ENCODE peak calls at places on chromosomes 12 and 14, in seven cellular contexts. I is mesenchymal stem cell, L is H1, J is IMR-90, R is H9, N is neuronal stem cell, C is mesendoderm. V is an unnamed sample.
A peak's percentile ranks its signal among the peaks of the same experiment; 100 is the strongest.

GRCh38 chr12:21985155-21985554 is 43.9 kb upstream of the ABCC9 start:
- DNase-seq in J (peak; percentile 79), L (no peak), R (no peak), I (no peak), C (no peak), N (no peak), V (peak; percentile 14)

GRCh38 chr14:91829511-91829910 is 37.8 kb downstream of the TC2N start:
- DNase-seq in J (no peak), I (no peak), C (no peak), L (no peak), N (no peak), R (no peak), V (no peak)

GRCh38 chr14:52069617-52070431 is 965 bp upstream of the NID2 start:
- DNase-seq in C (peak; percentile 55), J (peak; percentile 83), I (peak; percentile 84), N (peak; percentile 56), L (no peak), R (peak; percentile 66), V (no peak)

GRCh38 chr12:124094188-124094587 is 121.2 kb downstream of the ZNF664 start:
- DNase-seq in N (no peak), L (no peak), C (no peak), I (no peak), J (no peak), R (no peak), V (no peak)

GRCh38 chr12:2582631-2583616 is 211.8 kb upstream of the FKBP4 start:
- DNase-seq in J (peak; percentile 36), R (peak; percentile 82), C (peak; percentile 52), N (peak; percentile 60), I (peak; percentile 50), L (peak; percentile 23), V (peak; percentile 47)

GRCh38 chr12:104605685-104606084 is 148.9 kb downstream of the CHST11 start:
- DNase-seq in J (no peak), L (no peak), R (peak; percentile 80), C (peak; percentile 57), N (no peak), I (peak; percentile 78), V (peak; percentile 79)

GRCh38 chr12:6267007-6267721 is 43.3 kb upstream of the PLEKHG6 start:
- DNase-seq in L (no peak), C (no peak), R (no peak), N (no peak), I (no peak), J (peak; percentile 75), V (peak; percentile 13)

GRCh38 chr14:85471744-85472143 is 58.2 kb upstream of the FLRT2 start:
- DNase-seq in J (peak; percentile 94), I (peak; percentile 89), R (no peak), L (peak; percentile 9), N (no peak), C (peak; percentile 76), V (no peak)

GRCh38 chr12:4829161-4829792 is 80.4 kb upstream of the KCNA1 start:
- DNase-seq in R (no peak), N (no peak), C (no peak), J (no peak), L (no peak), I (no peak), V (no peak)

GRCh38 chr14:67524152-67524963 is 8.7 kb upstream of the PLEKHH1 start:
- DNase-seq in J (no peak), L (no peak), R (no peak), I (peak; percentile 35), C (no peak), N (no peak), V (no peak)

GRCh38 chr12:79691299-79692248 is 810 bp upstream of the PAWR start:
- DNase-seq in C (peak; percentile 66), L (no peak), J (peak; percentile 93), I (peak; percentile 95), N (no peak), R (no peak), V (no peak)

GRCh38 chr12:26204612-26205289 is 9.4 kb downstream of the SSPN start:
- DNase-seq in C (no peak), I (no peak), R (no peak), L (no peak), N (no peak), J (no peak), V (no peak)

GRCh38 chr14:102523200-102524025 is 13.8 kb upstream of the ANKRD9 start:
- DNase-seq in I (no peak), R (no peak), L (no peak), N (no peak), J (no peak), C (no peak), V (no peak)

GRCh38 chr12:5945071-5946008 is at the start of gene ANO2:
- DNase-seq in N (peak; percentile 62), R (peak; percentile 69), J (no peak), L (no peak), C (peak; percentile 76), I (peak; percentile 15), V (peak; percentile 87)

GRCh38 chr14:75469164-75469563 is 41.3 kb downstream of the JDP2 start:
- DNase-seq in L (no peak), R (no peak), N (no peak), J (no peak), I (no peak), C (no peak), V (no peak)

GRCh38 chr14:93778856-93779629 is 9.2 kb downstream of the PRIMA1 start:
- DNase-seq in I (no peak), R (no peak), N (no peak), L (no peak), C (no peak), J (no peak), V (no peak)

GRCh38 chr12:19066471-19067001 is 63.0 kb upstream of the PLEKHA5 start:
- DNase-seq in R (no peak), L (no peak), N (no peak), C (peak; percentile 23), J (no peak), I (no peak), V (no peak)

GRCh38 chr14:52917732-52918131 is 33.1 kb downstream of the FERMT2 start:
- DNase-seq in N (no peak), R (no peak), L (no peak), I (no peak), J (no peak), C (no peak), V (no peak)

GRCh38 chr12:46267618-46268348 is 1.1 kb downstream of the SLC38A1 start:
- DNase-seq in J (peak; percentile 24), I (peak; percentile 51), N (no peak), R (no peak), L (no peak), C (no peak), V (peak; percentile 47)

GRCh38 chr12:46266382-46266791 is 2.5 kb downstream of the SLC38A1 start:
- DNase-seq in N (no peak), R (no peak), C (peak; percentile 62), J (peak; percentile 61), L (no peak), I (peak; percentile 61), V (no peak)

GRCh38 chr12:46268349-46268616 is 560 bp downstream of the SLC38A1 start:
- DNase-seq in N (no peak), R (no peak), J (peak; percentile 19), I (no peak), L (no peak), C (no peak), V (no peak)

GRCh38 chr12:46265734-46266133 is 3.1 kb downstream of the SLC38A1 start:
- DNase-seq in I (no peak), N (no peak), R (no peak), J (no peak), L (no peak), C (no peak), V (no peak)

DNA sequence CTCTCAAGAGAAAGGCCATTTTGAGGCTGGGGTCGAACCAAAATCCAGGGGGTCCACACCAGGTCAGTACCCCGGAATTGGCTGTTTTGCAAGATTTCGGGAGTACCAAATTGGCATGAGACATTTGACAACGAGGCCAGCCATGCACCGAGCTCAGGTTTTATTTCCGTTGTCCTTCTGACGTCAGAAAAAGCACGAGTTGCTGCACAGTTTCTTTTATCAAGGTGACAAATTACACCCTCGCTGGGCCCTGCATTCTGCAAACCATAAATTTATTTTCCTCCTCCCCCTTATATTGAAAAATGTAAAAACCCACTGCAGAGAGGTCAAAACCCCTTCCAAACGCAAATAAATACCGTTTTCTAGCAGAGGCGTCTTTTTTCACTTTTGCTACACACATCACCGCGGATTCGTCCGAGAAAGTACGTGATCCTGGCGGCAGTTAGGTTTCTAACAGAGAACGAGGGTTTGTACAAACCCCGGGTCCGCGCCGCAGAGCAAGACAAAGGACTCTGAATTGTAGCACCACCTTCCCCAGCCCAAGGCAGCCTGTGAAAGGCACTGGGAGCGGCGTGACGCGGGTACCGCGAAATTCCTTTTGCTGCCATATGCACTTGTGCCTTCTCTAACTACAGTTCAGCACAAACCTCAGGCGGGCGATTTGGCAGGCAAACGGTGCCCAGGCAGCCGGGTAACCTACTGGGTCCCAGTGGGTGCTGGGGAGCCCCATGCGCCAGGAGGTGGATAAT is 1.8 kb downstream of the SLC38A1 start:
- DNase-seq in R (peak; percentile 72), J (peak; percentile 64), I (peak; percentile 75), N (peak; percentile 52), C (peak; percentile 77), L (no peak), V (peak; percentile 79)
- H3K4me1 ChIP-seq in R (peaks cover 12% of the 10 kb centered on the region), J (peaks cover 20% of the 10 kb centered on the region), I (peaks cover 4% of the 10 kb centered on the region), N (peaks cover 11% of the 10 kb centered on the region), C (peaks cover 12% of the 10 kb centered on the region), L (peaks cover 7% of the 10 kb centered on the region), V (peaks cover 6% of the 10 kb centered on the region)

GRCh38 chr14:74062809-74063150 is 21.5 kb downstream of the ALDH6A1 start:
- DNase-seq in I (peak; percentile 36), L (no peak), N (no peak), R (no peak), C (no peak), J (peak; percentile 15), V (peak; percentile 57)
- H2BK120ac ChIP-seq in I (no peak overlapping the region), L (no peak overlapping the region), N (no peak overlapping the region), R (no peak overlapping the region), C (no peak overlapping the region), J (peak overlapping the region; percentile 69), V (no peak overlapping the region)

DNA sequence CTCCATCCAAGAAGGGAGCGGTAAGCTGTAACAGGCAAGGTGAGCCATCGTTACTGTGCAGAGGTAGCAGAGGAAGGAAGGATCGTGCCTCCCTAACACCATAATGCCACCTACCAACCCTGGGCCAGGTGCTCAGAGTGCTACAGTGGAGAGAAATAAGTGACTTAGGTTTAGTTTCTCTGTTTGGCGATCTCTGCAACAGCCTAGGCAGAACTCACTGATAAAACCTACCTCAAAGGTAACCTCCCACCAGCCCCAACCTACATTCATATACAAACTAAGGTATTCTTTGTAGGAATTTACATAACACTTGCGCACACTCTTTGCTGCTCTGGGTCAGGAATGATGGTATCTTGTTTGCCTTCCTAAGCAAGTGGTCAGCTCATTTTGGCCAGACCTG is 93.4 kb upstream of the TMEM132D start:
- DNase-seq in N (no peak), L (peak; percentile 34), C (no peak), J (no peak), I (no peak), R (peak; percentile 76), V (no peak)
- H2AK5ac ChIP-seq in N (no peak overlapping the region), L (peak overlapping the region; percentile 88), C (no peak overlapping the region), J (no peak overlapping the region), I (no peak overlapping the region), R (no peak overlapping the region), V (no peak overlapping the region)

DNA sequence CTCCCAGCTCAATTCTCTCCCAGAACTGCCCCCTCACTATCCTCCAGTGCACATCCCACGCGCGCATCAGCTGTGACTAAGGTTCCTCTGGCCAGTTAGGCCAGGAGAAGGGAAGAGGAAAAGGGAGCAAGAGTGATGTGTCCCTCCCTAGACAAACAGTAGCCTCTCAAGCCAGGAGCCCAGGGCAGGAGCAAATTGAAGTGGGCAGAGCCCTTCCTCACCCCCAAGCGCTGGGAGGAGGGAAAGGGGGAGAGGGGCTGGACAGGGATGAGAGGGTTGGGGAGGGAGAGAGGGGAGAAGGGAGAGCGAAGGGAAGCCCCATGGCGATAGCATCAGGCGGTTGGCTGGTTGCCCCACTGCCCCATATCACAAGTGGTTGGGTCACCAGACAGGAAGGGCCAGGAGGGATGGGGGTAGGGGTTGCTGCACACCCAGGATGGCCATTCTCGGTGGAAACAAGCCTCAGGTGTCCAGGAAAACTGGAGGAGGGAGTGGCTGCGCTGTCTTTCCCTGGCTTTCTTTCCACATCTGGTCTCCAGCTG is 1.1 kb downstream of the CD63 start:
- DNase-seq in C (no peak), N (no peak), J (peak; percentile 61), L (no peak), R (no peak), I (peak; percentile 55), V (peak; percentile 81)
- H3K4me1 ChIP-seq in C (peaks cover 5% of the 10 kb centered on the region), N (peaks cover 14% of the 10 kb centered on the region), J (peaks cover 8% of the 10 kb centered on the region), L (no peaks in the 10 kb centered on the region), R (peaks cover 3% of the 10 kb centered on the region), I (peaks cover 39% of the 10 kb centered on the region), V (peaks cover 17% of the 10 kb centered on the region)